ENCODE peak calls at places on chromosomes 5 and 9, in seven cellular contexts. Y is retina, S is GM20000, K is endothelial cell, T is GM19239, D is GM12878, V is stomach. J is an unnamed sample.

GRCh38 chr9:19409406-19410194 is 791 bp downstream of the ACER2 start:
- DNase-seq in Y (no peak), S (peak), K (peak), T (no peak), D (no peak), V (no peak), J (peak)

GRCh38 chr5:137466888-137467287 is 32.2 kb downstream of the SPOCK1 start:
- DNase-seq in Y (no peak), S (no peak), K (no peak), T (no peak), D (no peak), V (no peak), J (no peak)

GRCh38 chr9:107547772-107548297 is 58.3 kb upstream of the KLF4 start:
- DNase-seq in Y (no peak), S (no peak), K (no peak), T (no peak), D (no peak), V (no peak), J (peak)

GRCh38 chr5:154858972-154859950 is 834 bp downstream of the CNOT8 start:
- DNase-seq in Y (peak), S (no peak), K (no peak), T (no peak), D (no peak), V (no peak), J (no peak)

GRCh38 chr5:32074401-32074800 is 99.7 kb downstream of the GOLPH3 start:
- DNase-seq in Y (no peak), S (no peak), K (no peak), T (no peak), D (no peak), V (no peak), J (no peak)

GRCh38 chr9:127311239-127311741 is 46.7 kb downstream of the GARNL3 start:
- DNase-seq in Y (no peak), S (peak), K (peak), T (no peak), D (no peak), V (peak), J (peak)

GRCh38 chr5:166671818-166672217 is 1619.6 kb upstream of the WWC1 start:
- DNase-seq in Y (no peak), S (no peak), K (no peak), T (no peak), D (no peak), V (no peak), J (peak)

GRCh38 chr9:116096853-116097252 is 56.7 kb upstream of the PAPPA start:
- DNase-seq in Y (peak), S (no peak), K (no peak), T (no peak), D (no peak), V (no peak), J (no peak)

GRCh38 chr9:126984969-126985368 is 70.4 kb downstream of the RALGPS1 start:
- DNase-seq in Y (no peak), S (no peak), K (no peak), T (no peak), D (no peak), V (peak), J (no peak)

GRCh38 chr9:38024036-38024681 is 44.9 kb downstream of the SHB start:
- DNase-seq in Y (peak), S (no peak), K (no peak), T (no peak), D (no peak), V (no peak), J (peak)

GRCh38 chr9:115138151-115138550 is 20.2 kb upstream of the TNC start:
- DNase-seq in Y (no peak), S (no peak), K (no peak), T (no peak), D (no peak), V (no peak), J (no peak)

GRCh38 chr5:143772621-143773020 is 39.3 kb upstream of the HMHB1 start:
- DNase-seq in Y (no peak), S (no peak), K (no peak), T (no peak), D (no peak), V (no peak), J (no peak)

GRCh38 chr5:170235881-170236864 is 3.4 kb downstream of the C5orf58 start:
- DNase-seq in Y (no peak), S (no peak), K (no peak), T (no peak), D (no peak), V (no peak), J (peak)